ENCODE peak calls at places on chromosomes 6 and 20, in six cellular contexts. One of them, this sample, is unnamed. For H3K79me2 and H3K4me1, the result is how much of the 10 kb centered on the place peaks cover.

GRCh38 chr6:45323656-45324224 is 4.4 kb upstream of the RUNX2 start:
- DNase-seq in GM23338: no peak
- DNase-seq in GM23248: no peak
- DNase-seq in H1: no peak
- DNase-seq in endothelial cell of umbilical vein: no peak
- DNase-seq in hepatocyte: no peak
- DNase-seq in this sample: no peak

GRCh38 chr20:5215592-5216304 is 88.9 kb downstream of the CDS2 start:
- DNase-seq in H1: no peak
- DNase-seq in GM23338: no peak
- DNase-seq in endothelial cell of umbilical vein: peak
- DNase-seq in GM23248: peak
- DNase-seq in hepatocyte: no peak
- DNase-seq in this sample: peak

GRCh38 chr20:51366155-51366886 is 176.2 kb downstream of the NFATC2 start:
- DNase-seq in H1: no peak
- DNase-seq in GM23248: peak
- DNase-seq in GM23338: no peak
- DNase-seq in hepatocyte: peak
- DNase-seq in endothelial cell of umbilical vein: peak
- DNase-seq in this sample: peak

GRCh38 chr6:1382883-1383728 is 6.3 kb upstream of the FOXF2 start:
- DNase-seq in H1: no peak
- DNase-seq in hepatocyte: peak
- DNase-seq in GM23248: peak
- DNase-seq in GM23338: peak
- DNase-seq in endothelial cell of umbilical vein: no peak
- DNase-seq in this sample: peak

GRCh38 chr20:52104546-52105044 is 87.0 kb downstream of the ZFP64 start:
- DNase-seq in GM23248: peak
- DNase-seq in GM23338: peak
- DNase-seq in endothelial cell of umbilical vein: peak
- DNase-seq in hepatocyte: peak
- DNase-seq in H1: peak
- DNase-seq in this sample: peak

GRCh38 chr6:157046776-157047175 is 269.6 kb downstream of the ARID1B start:
- DNase-seq in GM23338: no peak
- DNase-seq in H1: no peak
- DNase-seq in GM23248: no peak
- DNase-seq in endothelial cell of umbilical vein: no peak
- DNase-seq in hepatocyte: no peak
- DNase-seq in this sample: no peak

GRCh38 chr6:9540534-9541126 is 874.2 kb downstream of the TFAP2A start:
- DNase-seq in GM23338: peak
- DNase-seq in endothelial cell of umbilical vein: peak
- DNase-seq in GM23248: peak
- DNase-seq in hepatocyte: peak
- DNase-seq in H1: no peak
- DNase-seq in this sample: peak

GRCh38 chr6:72977114-72977513 is 248.2 kb downstream of the KHDC1L start:
- DNase-seq in H1: no peak
- DNase-seq in GM23248: no peak
- DNase-seq in endothelial cell of umbilical vein: no peak
- DNase-seq in hepatocyte: no peak
- DNase-seq in GM23338: no peak
- DNase-seq in this sample: no peak

GRCh38 chr6:17703256-17703694 is 3.5 kb downstream of the NUP153 start:
- DNase-seq in GM23248: peak
- DNase-seq in GM23338: no peak
- DNase-seq in H1: no peak
- DNase-seq in endothelial cell of umbilical vein: peak
- DNase-seq in hepatocyte: peak
- DNase-seq in this sample: peak

GRCh38 chr6:99282479-99283062 is 66.9 kb downstream of the FAXC start:
- DNase-seq in hepatocyte: peak
- DNase-seq in GM23338: peak
- DNase-seq in H1: no peak
- DNase-seq in endothelial cell of umbilical vein: peak
- DNase-seq in GM23248: peak
- DNase-seq in this sample: peak

GRCh38 chr6:92688328-92688727 is 731.0 kb downstream of the EPHA7 start:
- DNase-seq in H1: no peak
- DNase-seq in hepatocyte: no peak
- DNase-seq in GM23248: no peak
- DNase-seq in GM23338: no peak
- DNase-seq in endothelial cell of umbilical vein: peak
- DNase-seq in this sample: no peak

GRCh38 chr6:97947841-97948240 is 664.8 kb upstream of the MMS22L start:
- DNase-seq in GM23338: no peak
- DNase-seq in GM23248: peak
- DNase-seq in H1: no peak
- DNase-seq in endothelial cell of umbilical vein: peak
- DNase-seq in hepatocyte: peak
- DNase-seq in this sample: peak

DNA sequence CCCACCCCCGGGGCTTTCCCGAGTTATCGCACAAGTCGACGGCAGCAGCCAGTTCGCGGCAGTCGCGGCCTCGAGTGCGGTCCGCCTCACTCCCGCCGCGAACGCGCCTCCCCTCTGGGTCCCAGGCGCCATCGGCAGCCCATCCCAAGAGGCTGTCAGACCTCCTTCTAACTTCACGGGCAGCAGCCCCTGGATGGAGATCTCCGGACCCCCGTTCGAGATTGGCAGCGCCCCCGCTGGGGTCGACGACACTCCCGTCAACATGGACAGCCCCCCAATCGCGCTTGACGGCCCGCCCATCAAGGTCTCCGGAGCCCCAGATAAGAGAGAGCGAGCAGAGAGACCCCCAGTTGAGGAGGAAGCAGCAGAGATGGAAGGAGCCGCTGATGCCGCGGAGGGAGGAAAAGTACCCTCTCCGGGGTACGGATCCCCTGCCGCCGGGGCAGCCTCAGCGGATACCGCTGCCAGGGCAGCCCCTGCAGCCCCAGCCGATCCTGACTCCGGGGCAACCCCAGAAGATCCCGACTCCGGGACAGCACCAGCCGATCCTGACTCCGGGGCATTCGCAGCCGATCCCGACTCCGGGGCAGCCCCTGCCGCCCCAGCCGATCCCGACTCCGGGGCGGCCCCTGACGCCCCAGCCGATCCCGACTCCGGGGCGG is 1.6 kb downstream of the GNAS start:
- DNase-seq in hepatocyte: no peak
- DNase-seq in H1: no peak
- DNase-seq in endothelial cell of umbilical vein: no peak
- DNase-seq in GM23338: no peak
- DNase-seq in GM23248: no peak
- DNase-seq in this sample: no peak
- TF ChIP-seq EZH2 in hepatocyte: no peak
- TF ChIP-seq EZH2 in H1: peak
- TF ChIP-seq EZH2 in endothelial cell of umbilical vein: no peak
- TF ChIP-seq EZH2 in GM23338: peak
- TF ChIP-seq EZH2 in GM23248: no peak
- TF ChIP-seq EZH2 in this sample: peak

GRCh38 chr20:53425481-53425880 is 168.2 kb downstream of the ZNF217 start:
- DNase-seq in hepatocyte: no peak
- DNase-seq in endothelial cell of umbilical vein: no peak
- DNase-seq in H1: no peak
- DNase-seq in GM23338: no peak
- DNase-seq in GM23248: no peak
- DNase-seq in this sample: no peak

GRCh38 chr20:53428997-53429396 is 164.6 kb downstream of the ZNF217 start:
- DNase-seq in H1: no peak
- DNase-seq in GM23248: no peak
- DNase-seq in endothelial cell of umbilical vein: no peak
- DNase-seq in hepatocyte: no peak
- DNase-seq in GM23338: no peak
- DNase-seq in this sample: no peak

GRCh38 chr20:53423587-53424146 is 170.0 kb downstream of the ZNF217 start:
- DNase-seq in H1: no peak
- DNase-seq in endothelial cell of umbilical vein: no peak
- DNase-seq in GM23248: no peak
- DNase-seq in GM23338: no peak
- DNase-seq in hepatocyte: no peak
- DNase-seq in this sample: no peak

GRCh38 chr20:53427951-53428350 is 165.7 kb downstream of the ZNF217 start:
- DNase-seq in hepatocyte: no peak
- DNase-seq in H1: no peak
- DNase-seq in endothelial cell of umbilical vein: no peak
- DNase-seq in GM23338: no peak
- DNase-seq in GM23248: no peak
- DNase-seq in this sample: peak

GRCh38 chr20:53425930-53426329 is 167.7 kb downstream of the ZNF217 start:
- DNase-seq in endothelial cell of umbilical vein: no peak
- DNase-seq in hepatocyte: no peak
- DNase-seq in GM23248: no peak
- DNase-seq in H1: no peak
- DNase-seq in GM23338: no peak
- DNase-seq in this sample: no peak
- H3K79me2 ChIP-seq in endothelial cell of umbilical vein: under half
- H3K79me2 ChIP-seq in hepatocyte: under half
- H3K79me2 ChIP-seq in GM23248: under half
- H3K79me2 ChIP-seq in H1: under half
- H3K79me2 ChIP-seq in GM23338: under half
- H3K79me2 ChIP-seq in this sample: under half

GRCh38 chr6:3695065-3695830 is 56.3 kb downstream of the PXDC1 start:
- DNase-seq in endothelial cell of umbilical vein: no peak
- DNase-seq in hepatocyte: no peak
- DNase-seq in H1: no peak
- DNase-seq in GM23338: no peak
- DNase-seq in GM23248: no peak
- DNase-seq in this sample: no peak

GRCh38 chr6:3697609-3698008 is 53.9 kb downstream of the PXDC1 start:
- DNase-seq in H1: no peak
- DNase-seq in GM23248: peak
- DNase-seq in hepatocyte: peak
- DNase-seq in endothelial cell of umbilical vein: no peak
- DNase-seq in GM23338: no peak
- DNase-seq in this sample: peak

GRCh38 chr6:3698021-3698420 is 53.5 kb downstream of the PXDC1 start:
- DNase-seq in endothelial cell of umbilical vein: no peak
- DNase-seq in GM23338: no peak
- DNase-seq in H1: no peak
- DNase-seq in hepatocyte: no peak
- DNase-seq in GM23248: no peak
- DNase-seq in this sample: peak

GRCh38 chr6:3693879-3694278 is 57.6 kb downstream of the PXDC1 start:
- DNase-seq in hepatocyte: no peak
- DNase-seq in H1: no peak
- DNase-seq in endothelial cell of umbilical vein: no peak
- DNase-seq in GM23338: no peak
- DNase-seq in GM23248: no peak
- DNase-seq in this sample: peak

DNA sequence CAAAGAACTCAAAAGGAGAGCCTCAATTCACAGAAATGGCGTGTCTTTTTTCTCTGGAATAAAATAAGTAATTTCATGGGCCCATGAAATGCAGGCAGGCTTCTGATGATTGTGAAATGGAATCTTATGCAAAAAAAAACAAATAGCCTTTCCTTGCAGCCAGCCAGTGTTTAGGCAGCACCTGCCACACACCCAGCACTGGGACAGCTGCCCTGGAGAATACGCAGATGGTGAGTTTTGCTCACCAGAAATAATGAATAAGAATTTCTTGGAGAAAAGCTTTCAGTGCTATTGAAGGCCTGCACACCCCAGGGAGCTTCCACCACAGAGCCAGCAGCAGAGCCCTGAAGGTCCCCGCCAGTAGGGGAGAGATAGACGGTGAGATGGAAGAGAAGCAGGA is 55.0 kb downstream of the PXDC1 start:
- DNase-seq in endothelial cell of umbilical vein: no peak
- DNase-seq in H1: no peak
- DNase-seq in hepatocyte: no peak
- DNase-seq in GM23338: no peak
- DNase-seq in GM23248: peak
- DNase-seq in this sample: peak
- H3K4me1 ChIP-seq in endothelial cell of umbilical vein: under half
- H3K4me1 ChIP-seq in H1: under half
- H3K4me1 ChIP-seq in hepatocyte: under half
- H3K4me1 ChIP-seq in GM23338: under half
- H3K4me1 ChIP-seq in GM23248: under half
- H3K4me1 ChIP-seq in this sample: under half

GRCh38 chr6:103750603-103751002 is 1109.1 kb downstream of the HACE1 start:
- DNase-seq in GM23338: peak
- DNase-seq in GM23248: no peak
- DNase-seq in endothelial cell of umbilical vein: no peak
- DNase-seq in hepatocyte: no peak
- DNase-seq in H1: no peak
- DNase-seq in this sample: no peak
- TF ChIP-seq EZH2 in GM23338: no peak
- TF ChIP-seq EZH2 in GM23248: no peak
- TF ChIP-seq EZH2 in endothelial cell of umbilical vein: no peak
- TF ChIP-seq EZH2 in hepatocyte: no peak
- TF ChIP-seq EZH2 in H1: no peak
- TF ChIP-seq EZH2 in this sample: no peak

DNA sequence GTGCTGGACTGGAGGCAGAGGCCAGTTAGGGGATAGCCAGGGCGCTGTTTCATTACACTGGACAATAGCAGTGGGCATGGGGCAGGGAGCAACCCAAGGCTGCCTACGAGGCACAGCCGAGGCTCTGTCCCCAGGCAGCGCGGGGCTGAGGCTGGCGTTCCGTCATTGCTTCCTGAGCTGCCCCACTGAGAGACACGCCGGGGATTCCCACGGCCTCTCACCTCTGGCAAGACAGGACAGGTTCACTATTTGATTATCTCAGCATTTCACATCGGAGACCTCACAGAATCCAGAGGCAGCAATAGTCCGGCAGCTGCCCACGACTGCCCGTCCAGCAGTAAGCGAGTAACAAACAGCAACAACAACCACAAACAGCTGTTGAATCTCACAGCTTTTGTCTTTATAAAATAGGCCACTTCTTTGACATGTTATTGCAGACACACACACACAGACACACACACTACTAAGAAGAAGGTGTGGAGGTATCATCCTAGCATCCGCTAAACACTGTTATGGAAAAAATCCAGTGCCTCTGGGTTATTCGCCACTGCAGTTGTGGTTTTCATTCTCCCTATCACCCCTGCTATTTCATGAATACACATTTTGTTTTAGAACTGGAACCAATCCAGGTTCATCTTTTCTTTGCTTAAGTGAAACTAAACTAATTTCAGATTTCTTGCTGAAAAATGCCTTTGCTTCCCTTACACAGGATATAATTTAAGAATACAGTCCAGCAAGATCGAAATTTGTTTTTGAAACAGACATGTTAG is 19.5 kb downstream of the KIF25 start:
- DNase-seq in GM23248: no peak
- DNase-seq in hepatocyte: no peak
- DNase-seq in GM23338: no peak
- DNase-seq in H1: no peak
- DNase-seq in endothelial cell of umbilical vein: no peak
- DNase-seq in this sample: peak
- H3K79me2 ChIP-seq in GM23248: under half
- H3K79me2 ChIP-seq in hepatocyte: under half
- H3K79me2 ChIP-seq in GM23338: under half
- H3K79me2 ChIP-seq in H1: under half
- H3K79me2 ChIP-seq in endothelial cell of umbilical vein: under half
- H3K79me2 ChIP-seq in this sample: under half